ENCODE peak calls at places on chromosomes 5 and 9, in nine cellular contexts. J is colonic mucosa; W is fibroblast of mammary gland; O is amniotic epithelial cell; C is activated CD4-positive, alpha-beta T cell treated with anti-CD3 and anti-CD28 coated beads, Interleukin-2, amount 10 ng/mL, durations not matched to agents 7 days and 5 days; L is posterior cingulate gyrus; N is AG04449; K is progenitor cell of endocrine pancreas; Z is activated T-cell treated with anti-CD3 and anti-CD28 coated beads, Interleukin-2, amount 50 U/mL, for 48 hours. H is an unnamed sample.

GRCh38 chr9:128027166-128027539 is 40.0 kb downstream of the NAIF1 start:
- DNase-seq in W (no peak), L (no peak), N (no peak), Z (peak), O (peak), C (peak), J (no peak), K (no peak), H (no peak)

GRCh38 chr9:121067655-121068054 is 7.1 kb upstream of the CNTRL start:
- DNase-seq in J (no peak), O (no peak), L (no peak), K (no peak), Z (peak), N (no peak), C (no peak), W (no peak), H (no peak)

GRCh38 chr5:107253246-107253645 is 417.5 kb downstream of the EFNA5 start:
- DNase-seq in C (no peak), J (no peak), W (no peak), N (no peak), L (no peak), O (no peak), Z (no peak), K (no peak), H (no peak)

GRCh38 chr9:19149230-19149629 is 21.9 kb upstream of the PLIN2 start:
- DNase-seq in L (no peak), C (no peak), J (no peak), O (peak), N (no peak), Z (no peak), W (peak), K (no peak), H (no peak)

GRCh38 chr9:14366071-14366470 is 52.1 kb upstream of the NFIB start:
- DNase-seq in Z (no peak), W (peak), L (no peak), O (no peak), C (no peak), N (peak), J (no peak), K (no peak), H (no peak)

GRCh38 chr9:130336027-130336595 is 70.6 kb downstream of the HMCN2 start:
- DNase-seq in O (peak), W (peak), N (no peak), Z (no peak), K (no peak), C (no peak), J (no peak), L (no peak), H (no peak)

GRCh38 chr5:72633041-72633445 is 125.8 kb upstream of the ZNF366 start:
- DNase-seq in O (peak), Z (no peak), N (no peak), L (no peak), J (no peak), W (peak), C (no peak), K (no peak), H (no peak)

GRCh38 chr5:155753943-155754581 is 572.9 kb upstream of the SGCD start:
- DNase-seq in K (no peak), N (no peak), L (no peak), O (no peak), W (no peak), C (no peak), J (no peak), Z (no peak), H (no peak)

GRCh38 chr5:14286574-14287399 is 143.6 kb downstream of the TRIO start:
- DNase-seq in C (no peak), Z (no peak), O (no peak), J (no peak), N (no peak), K (no peak), W (no peak), L (no peak), H (no peak)

GRCh38 chr5:180343110-180343845 is 9.9 kb downstream of the GFPT2 start:
- DNase-seq in N (no peak), W (peak), K (no peak), J (no peak), O (peak), L (peak), Z (no peak), C (no peak), H (no peak)

GRCh38 chr9:132547436-132547835 is 35.0 kb upstream of the BARHL1 start:
- DNase-seq in Z (no peak), W (no peak), O (no peak), K (no peak), N (no peak), J (no peak), C (no peak), L (no peak), H (no peak)

GRCh38 chr5:137412136-137412535 is 87.0 kb downstream of the SPOCK1 start:
- DNase-seq in K (no peak), O (no peak), L (no peak), W (no peak), N (no peak), Z (no peak), J (no peak), C (no peak), H (no peak)

GRCh38 chr9:36936498-36936831 is 97.6 kb downstream of the PAX5 start:
- DNase-seq in C (no peak), K (no peak), J (no peak), O (no peak), N (no peak), W (no peak), Z (no peak), L (no peak), H (no peak)

GRCh38 chr9:32968101-32969011 is 33.1 kb downstream of the APTX start:
- DNase-seq in N (no peak), Z (peak), L (peak), J (peak), W (peak), K (peak), O (peak), C (peak), H (peak)

GRCh38 chr5:62042007-62042406 is 264.0 kb upstream of the KIF2A start:
- DNase-seq in Z (no peak), W (no peak), J (no peak), C (no peak), N (no peak), K (no peak), O (no peak), L (no peak), H (no peak)

GRCh38 chr9:107465467-107466451 is 23.8 kb downstream of the KLF4 start:
- DNase-seq in W (peak), J (peak), Z (peak), N (no peak), O (peak), L (peak), C (peak), K (peak), H (peak)

GRCh38 chr9:76249309-76249708 is 144.9 kb downstream of the RFK start:
- DNase-seq in N (no peak), W (no peak), L (no peak), K (no peak), O (no peak), Z (no peak), C (no peak), J (no peak), H (no peak)

GRCh38 chr5:66129184-66129583 is 14.9 kb upstream of the SREK1 start:
- DNase-seq in L (no peak), O (no peak), W (no peak), N (no peak), K (no peak), Z (no peak), J (no peak), C (no peak), H (no peak)

GRCh38 chr9:118088075-118088474 is 383.9 kb downstream of the TLR4 start:
- DNase-seq in L (no peak), O (no peak), J (no peak), C (no peak), W (no peak), Z (no peak), K (no peak), N (no peak), H (no peak)